ENCODE peak calls at places on chromosomes 11 and 22, in four cellular contexts. S is CD8-positive, alpha-beta T cell; X is A549; H is lower lobe of right lung. E is an unnamed sample. For H3K4me1, the result is how much of the 10 kb centered on the place peaks cover.

GRCh38 chr11:31968774-31969433 is 122.0 kb upstream of the RCN1 start:
- DNase-seq in S (no peak), X (no peak), H (no peak), E (no peak)

GRCh38 chr11:8168485-8169257 is at the start of gene RIC3:
- DNase-seq in X (no peak), S (peak), H (peak), E (no peak)

GRCh38 chr11:82980292-82980691 is 78.8 kb downstream of the DDIAS start:
- DNase-seq in S (no peak), X (peak), H (no peak), E (no peak)

GRCh38 chr11:104781719-104782376 is 116.4 kb downstream of the CASP12 start:
- DNase-seq in X (no peak), H (no peak), S (no peak), E (no peak)

GRCh38 chr22:32789797-32790620 is 11.5 kb upstream of the TIMP3 start:
- DNase-seq in H (no peak), X (no peak), S (no peak), E (no peak)

GRCh38 chr11:63999349-64000025 is 13.2 kb downstream of the OTUB1 start:
- DNase-seq in X (no peak), H (peak), S (peak), E (peak)

GRCh38 chr22:40263191-40263590 is 83.1 kb upstream of the ADSL start:
- DNase-seq in S (no peak), H (no peak), X (no peak), E (no peak)

GRCh38 chr11:64036081-64037026 is 623 bp downstream of the FLRT1 start:
- DNase-seq in S (no peak), H (no peak), X (no peak), E (no peak)

GRCh38 chr11:32439488-32440210 is 4.3 kb upstream of the WT1 start:
- DNase-seq in S (no peak), H (no peak), X (no peak), E (no peak)

GRCh38 chr22:41290262-41291221 is 4.6 kb upstream of the RANGAP1 start:
- DNase-seq in X (no peak), H (no peak), S (no peak), E (no peak)

GRCh38 chr11:2709429-2709828 is 9.6 kb upstream of the KCNQ1OT1 start:
- DNase-seq in H (no peak), S (no peak), X (no peak), E (no peak)

GRCh38 chr22:39898997-39899396 is 1.9 kb upstream of the GRAP2 start:
- DNase-seq in S (no peak), X (no peak), H (no peak), E (no peak)

GRCh38 chr11:2507212-2507901 is 62.5 kb downstream of the KCNQ1 start:
- DNase-seq in H (no peak), S (no peak), X (no peak), E (no peak)

GRCh38 chr11:132771746-132772145 is 760.6 kb downstream of the OPCML start:
- DNase-seq in H (no peak), S (no peak), X (no peak), E (no peak)

GRCh38 chr11:69994810-69995209 is 83.3 kb upstream of the ANO1 start:
- DNase-seq in X (no peak), S (no peak), H (no peak), E (no peak)

GRCh38 chr11:1942541-1943260 is 4.4 kb upstream of the MRPL23 start:
- DNase-seq in X (no peak), H (peak), S (no peak), E (peak)

GRCh38 chr11:125517116-125517804 is 21.2 kb upstream of the FEZ1 start:
- DNase-seq in X (no peak), H (no peak), S (no peak), E (no peak)

GRCh38 chr22:44584256-44584902 is 86.3 kb upstream of the RTL6 start:
- DNase-seq in X (no peak), H (peak), S (no peak), E (peak)

GRCh38 chr22:24532075-24532474 is 22.9 kb downstream of the GUCD1 start:
- DNase-seq in H (no peak), X (no peak), S (no peak), E (no peak)

GRCh38 chr11:33734441-33735165 is 1.6 kb downstream of the CD59 start:
- DNase-seq in X (no peak), H (peak), S (no peak), E (no peak)

GRCh38 chr11:78551066-78551465 is 23.6 kb downstream of the NARS2 start:
- DNase-seq in S (no peak), X (no peak), H (no peak), E (no peak)

GRCh38 chr11:43933608-43934358 is 8.7 kb upstream of the C11orf96 start:
- DNase-seq in S (no peak), H (no peak), X (no peak), E (no peak)

GRCh38 chr11:19829109-19829790 is 116.6 kb downstream of the NAV2 start:
- DNase-seq in H (no peak), S (no peak), X (no peak), E (no peak)

GRCh38 chr11:98736813-98737212 is 283.9 kb upstream of the CNTN5 start:
- DNase-seq in S (no peak), H (no peak), X (no peak), E (no peak)

GRCh38 chr11:114110948-114111347 is 51.4 kb downstream of the ZBTB16 start:
- DNase-seq in H (no peak), S (no peak), X (no peak), E (no peak)

GRCh38 chr11:99069831-99070444 is 49.2 kb downstream of the CNTN5 start:
- DNase-seq in H (no peak), S (no peak), X (no peak), E (no peak)

GRCh38 chr11:129894281-129895125 is 875 bp downstream of the NFRKB start:
- DNase-seq in S (no peak), X (no peak), H (no peak), E (no peak)

GRCh38 chr11:8729837-8730696 is 47.5 kb downstream of the RPL27A start:
- DNase-seq in S (no peak), H (no peak), X (no peak), E (no peak)

GRCh38 chr11:104259121-104259610 is 95.2 kb upstream of the PDGFD start:
- DNase-seq in H (no peak), X (no peak), S (no peak), E (no peak)

GRCh38 chr11:66186470-66186869 is 82.0 kb upstream of the RAB1B start:
- DNase-seq in S (no peak), H (no peak), X (no peak), E (no peak)

GRCh38 chr22:35900483-35901168 is 128.0 kb downstream of the RBFOX2 start:
- DNase-seq in X (no peak), S (no peak), H (no peak), E (peak)
- H3K4me1 ChIP-seq in X (under half), S (under half), H (under half), E (under half)

DNA sequence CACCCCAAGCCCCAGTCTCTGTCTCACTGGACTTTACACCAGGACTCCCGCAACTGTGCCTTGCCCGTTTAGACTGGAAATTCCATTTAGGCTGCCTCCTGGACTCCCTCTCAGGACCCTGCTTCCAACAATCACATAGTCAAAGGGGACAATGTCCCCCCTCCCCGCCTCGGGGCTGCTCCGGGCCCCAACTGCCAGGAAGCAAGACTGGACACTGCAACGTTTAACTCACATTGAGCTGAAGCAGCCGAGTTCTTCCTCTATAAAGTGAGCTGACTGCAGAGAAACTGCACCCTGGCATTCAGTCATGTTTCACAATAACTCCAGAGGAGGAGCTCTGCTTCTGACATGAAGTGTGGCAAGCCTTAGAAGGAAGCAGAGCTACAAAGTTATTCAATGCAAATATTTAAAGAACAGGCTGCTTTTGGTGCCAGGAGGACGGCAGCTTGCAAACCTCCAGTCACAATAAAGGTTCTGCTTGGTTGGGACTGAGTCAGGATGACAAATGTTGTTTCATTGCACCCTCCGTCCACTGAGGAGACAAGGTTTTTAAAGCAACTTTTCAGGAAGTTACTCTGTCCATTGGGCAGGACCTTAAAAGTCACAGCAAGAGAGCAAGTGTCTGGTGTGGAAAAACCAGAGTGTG is 19.9 kb downstream of the PACSIN2 start:
- DNase-seq in S (no peak), H (peak), X (peak), E (no peak)
- H3K4me3 ChIP-seq in S (no peak), H (peak), X (peak), E (no peak)

GRCh38 chr11:11533751-11534150 is 88.1 kb downstream of the GALNT18 start:
- DNase-seq in S (no peak), X (no peak), H (no peak), E (no peak)
- H3K4me1 ChIP-seq in S (under half), X (under half), H (half or more), E (under half)

DNA sequence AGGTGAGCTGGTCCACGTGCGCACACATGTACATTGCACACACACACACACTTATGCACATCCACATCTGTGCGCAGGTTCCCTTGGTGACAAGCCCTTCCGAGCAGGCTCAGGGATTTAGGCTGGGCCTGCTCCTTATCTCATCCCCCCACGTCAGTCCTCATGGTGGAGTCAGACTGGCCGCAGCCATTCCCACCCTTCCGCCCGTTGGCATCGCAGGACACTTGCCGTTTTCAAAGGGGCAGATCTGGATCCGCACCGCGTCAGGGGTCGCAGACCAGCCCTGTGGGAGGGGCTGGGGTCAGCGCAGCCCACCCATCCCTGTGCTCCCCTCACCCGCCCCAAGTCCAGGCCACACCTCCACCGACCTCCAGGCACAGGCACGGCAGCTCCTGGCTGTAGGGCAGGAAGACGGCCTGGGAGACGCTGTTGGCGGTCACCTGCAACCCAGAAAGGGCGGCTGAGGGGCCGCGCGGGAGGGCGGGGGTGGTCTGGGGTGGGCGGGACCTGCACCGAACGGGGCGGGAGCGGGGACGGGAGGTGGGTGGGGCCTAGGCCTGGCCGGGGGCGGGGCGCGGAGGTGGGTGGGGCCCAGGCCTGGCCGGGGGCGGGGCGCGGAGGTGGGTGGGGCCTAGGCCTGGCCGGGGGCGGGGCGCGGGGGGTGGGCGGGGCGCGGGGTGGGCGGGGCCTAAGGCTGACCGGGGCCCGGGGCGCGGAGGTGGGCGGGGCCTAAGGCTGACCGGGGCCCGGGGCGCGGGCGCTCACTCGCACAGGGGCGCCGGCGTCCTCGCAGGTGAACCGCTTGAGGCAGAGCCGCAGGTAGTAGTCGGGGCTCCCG is 13.3 kb downstream of the IL17REL start:
- DNase-seq in H (peak), X (no peak), S (no peak), E (no peak)
- H3K4me3 ChIP-seq in H (peak), X (peak), S (no peak), E (no peak)

GRCh38 chr22:38753894-38754246 is 1.9 kb downstream of the SUN2 start:
- DNase-seq in S (no peak), H (no peak), X (no peak), E (no peak)

GRCh38 chr22:38756631-38757463 is 1.0 kb upstream of the SUN2 start:
- DNase-seq in X (no peak), S (no peak), H (peak), E (no peak)

GRCh38 chr22:38754247-38755154 is 1.3 kb downstream of the SUN2 start:
- DNase-seq in S (no peak), H (peak), X (no peak), E (no peak)

GRCh38 chr22:38755911-38756532 is at the start of gene SUN2:
- DNase-seq in S (peak), H (peak), X (peak), E (peak)

DNA sequence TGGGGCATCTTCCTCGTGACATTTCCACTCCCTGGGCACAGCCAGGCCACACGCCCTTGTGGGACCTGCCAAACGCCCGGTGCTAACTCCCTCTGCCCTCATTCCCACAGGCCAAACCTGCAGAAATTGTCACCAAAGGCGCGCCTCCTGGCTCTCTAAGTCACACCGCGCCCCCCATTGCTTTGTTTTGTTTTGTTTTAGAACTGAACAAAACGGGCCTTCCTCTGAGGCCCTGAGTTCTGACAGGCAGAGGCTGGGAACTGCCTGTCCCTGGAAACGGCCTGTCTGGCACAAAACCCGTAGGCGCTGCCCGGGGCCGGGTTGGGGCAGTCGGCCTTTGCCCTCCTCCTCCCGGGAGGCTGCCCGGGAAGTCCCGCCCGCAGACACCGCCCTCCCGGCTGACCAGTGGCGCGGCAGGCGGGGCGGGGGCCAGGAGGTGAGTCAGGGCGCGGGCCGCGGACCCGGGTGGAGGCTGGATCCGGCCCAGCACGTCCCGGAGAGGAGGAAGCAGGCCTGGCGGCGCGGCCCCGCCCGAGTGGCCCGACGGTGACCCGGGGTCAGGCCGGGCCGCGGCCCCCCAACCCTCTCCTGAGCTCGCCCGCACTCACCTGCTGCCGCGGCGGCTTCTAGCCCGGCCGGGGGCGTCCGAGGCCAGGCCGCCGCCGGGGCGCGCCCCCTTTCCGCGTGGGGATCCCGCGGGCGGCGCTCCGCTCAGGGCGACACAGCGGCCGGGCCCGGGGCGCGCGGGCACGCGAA is 465 bp downstream of the SUN2 start:
- DNase-seq in X (peak), H (peak), S (no peak), E (no peak)
- H3K4me1 ChIP-seq in X (under half), H (half or more), S (half or more), E (under half)

GRCh38 chr11:130916238-130916855 is at the start of gene SNX19:
- DNase-seq in X (peak), H (peak), S (peak), E (peak)

GRCh38 chr11:130915556-130916237 is 582 bp downstream of the SNX19 start:
- DNase-seq in H (no peak), X (no peak), S (peak), E (no peak)

GRCh38 chr11:130918081-130918480 is 1.8 kb upstream of the SNX19 start:
- DNase-seq in H (no peak), S (no peak), X (no peak), E (no peak)

GRCh38 chr11:130913268-130913667 is 3.0 kb downstream of the SNX19 start:
- DNase-seq in S (no peak), H (no peak), X (no peak), E (no peak)

GRCh38 chr11:130916910-130917309 is 631 bp upstream of the SNX19 start:
- DNase-seq in X (no peak), H (no peak), S (no peak), E (no peak)
- H3K4me3 ChIP-seq in X (peak), H (peak), S (peak), E (peak)

DNA sequence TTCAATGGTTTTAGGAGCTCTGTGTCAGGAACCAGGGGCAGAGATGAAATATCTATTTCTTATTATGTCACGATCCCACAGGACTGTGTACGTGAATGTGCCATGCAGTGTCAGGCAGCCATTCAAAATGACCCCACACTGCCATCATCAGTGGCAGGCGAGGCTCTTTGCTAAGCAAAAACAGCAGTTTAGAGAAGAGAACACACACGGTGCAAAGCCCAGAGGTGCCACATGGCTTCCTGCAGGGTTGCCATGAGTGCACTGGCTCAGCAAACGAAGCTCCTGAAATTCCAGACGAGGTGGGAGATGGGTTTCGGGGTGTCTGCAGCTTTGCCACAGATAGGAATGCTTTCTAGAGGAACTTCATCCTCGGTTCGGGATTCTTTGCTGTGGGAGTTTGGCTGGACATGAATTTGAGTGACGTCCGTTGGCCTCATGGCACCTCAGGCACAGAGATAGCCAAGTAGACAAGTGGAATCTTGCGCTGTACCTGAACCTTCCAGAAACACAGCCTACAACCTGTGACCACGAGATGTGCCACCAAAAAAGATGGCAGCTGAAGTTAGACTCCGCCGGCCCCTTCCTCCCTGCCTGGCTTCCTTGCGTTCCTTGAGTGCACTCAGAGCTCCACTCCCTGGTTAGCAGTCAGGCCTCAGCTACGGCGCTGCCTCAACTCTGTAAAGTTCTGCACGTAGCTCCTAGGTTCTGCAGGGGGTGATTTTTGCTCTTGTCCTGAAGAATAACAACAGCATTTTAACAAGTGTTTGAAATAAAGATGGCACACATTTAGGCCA is 7.8 kb upstream of the ZBED4 start:
- DNase-seq in S (no peak), H (no peak), X (no peak), E (no peak)
- H3K4me1 ChIP-seq in S (under half), H (under half), X (under half), E (under half)

GRCh38 chr22:29337631-29338284 is 22.3 kb upstream of the RASL10A start:
- DNase-seq in S (no peak), H (no peak), X (no peak), E (no peak)
- H3K4me3 ChIP-seq in S (no peak), H (no peak), X (no peak), E (no peak)

GRCh38 chr11:3833461-3833860 is 7.3 kb downstream of the RHOG start:
- DNase-seq in H (no peak), S (no peak), X (no peak), E (no peak)

GRCh38 chr11:3834349-3835099 is 6.2 kb downstream of the RHOG start:
- DNase-seq in X (no peak), H (peak), S (no peak), E (no peak)

GRCh38 chr11:3830741-3831140 is 10.0 kb downstream of the RHOG start:
- DNase-seq in X (no peak), H (no peak), S (no peak), E (no peak)

GRCh38 chr11:3831378-3832239 is 9.2 kb downstream of the RHOG start:
- DNase-seq in S (no peak), H (peak), X (no peak), E (no peak)

DNA sequence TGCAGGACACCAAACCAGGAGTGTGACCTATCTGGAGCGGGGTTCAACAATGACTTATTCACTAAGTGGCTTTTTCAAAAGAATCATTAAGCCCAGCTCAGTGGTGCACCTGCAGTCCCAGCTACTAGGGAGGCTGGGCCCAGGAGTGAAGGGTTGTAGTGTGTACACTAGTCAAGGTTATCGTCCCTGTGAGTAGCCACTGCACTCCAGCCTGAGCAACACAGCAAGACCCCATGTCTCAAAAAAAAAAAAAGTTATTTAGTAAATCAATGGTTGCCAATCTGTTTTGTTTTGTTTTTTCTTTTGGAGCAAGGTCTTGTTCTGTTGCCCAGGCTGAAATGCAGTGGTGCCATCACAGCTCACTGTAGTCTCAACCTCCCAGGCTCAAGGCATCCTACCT is 7.9 kb downstream of the RHOG start:
- DNase-seq in H (no peak), X (no peak), S (no peak), E (no peak)
- H3K4me1 ChIP-seq in H (half or more), X (under half), S (half or more), E (under half)